ENCODE peak calls at places on chromosomes 1 and 21, in six cellular contexts. A is IMR-90, M is neuronal stem cell, U is H1, E is mesenchymal stem cell, V is mesendoderm. P is an unnamed sample.
A peak's percentile ranks its signal among the peaks of the same experiment; 100 is the strongest.

GRCh38 chr1:62900566-62900965 is 116.6 kb downstream of the ATG4C start:
- DNase-seq in A (no peak), M (no peak), U (no peak), E (no peak), V (peak; percentile 42), P (no peak)

GRCh38 chr1:214282696-214283225 is 1.8 kb downstream of the SMYD2 start:
- DNase-seq in A (no peak), M (no peak), U (no peak), E (no peak), V (no peak), P (no peak)

GRCh38 chr1:157170677-157171515 is 32.7 kb upstream of the ETV3 start:
- DNase-seq in A (no peak), M (peak; percentile 35), U (no peak), E (peak; percentile 17), V (peak; percentile 78), P (peak; percentile 81)

GRCh38 chr1:224433041-224433670 is 1.4 kb downstream of the WDR26 start:
- DNase-seq in A (no peak), M (peak; percentile 18), U (no peak), E (peak; percentile 52), V (peak; percentile 34), P (no peak)

GRCh38 chr1:54716299-54717047 is 812 bp downstream of the TTC4 start:
- DNase-seq in A (peak; percentile 81), M (no peak), U (no peak), E (no peak), V (no peak), P (no peak)

GRCh38 chr1:223670458-223671159 is 5.1 kb upstream of the CAPN8 start:
- DNase-seq in A (peak; percentile 51), M (peak; percentile 41), U (peak; percentile 53), E (peak; percentile 9), V (peak; percentile 89), P (peak; percentile 77)

GRCh38 chr1:21229246-21230000 is 52.7 kb upstream of the EIF4G3 start:
- DNase-seq in A (peak; percentile 80), M (no peak), U (no peak), E (no peak), V (no peak), P (no peak)

GRCh38 chr1:179251675-179252074 is 22.2 kb upstream of the ABL2 start:
- DNase-seq in A (peak; percentile 67), M (peak; percentile 6), U (no peak), E (peak; percentile 56), V (peak; percentile 49), P (no peak)

GRCh38 chr1:165927169-165927568 is 99.8 kb downstream of the UCK2 start:
- DNase-seq in A (no peak), M (no peak), U (no peak), E (no peak), V (no peak), P (no peak)

GRCh38 chr1:27966402-27967105 is 6.8 kb downstream of the XKR8 start:
- DNase-seq in A (no peak), M (no peak), U (no peak), E (no peak), V (peak; percentile 27), P (no peak)

GRCh38 chr1:167762061-167762746 is 40.4 kb downstream of the MPZL1 start:
- DNase-seq in A (no peak), M (no peak), U (no peak), E (no peak), V (no peak), P (no peak)

GRCh38 chr1:41278076-41278475 is 36.0 kb upstream of the SCMH1 start:
- DNase-seq in A (no peak), M (no peak), U (no peak), E (no peak), V (no peak), P (no peak)

GRCh38 chr1:2032737-2033136 is 13.6 kb downstream of the GABRD start:
- DNase-seq in A (no peak), M (no peak), U (no peak), E (no peak), V (no peak), P (no peak)

GRCh38 chr1:22291057-22291456 is 148.2 kb upstream of the WNT4 start:
- DNase-seq in A (no peak), M (no peak), U (no peak), E (no peak), V (no peak), P (no peak)

GRCh38 chr1:51189421-51190073 is 46.5 kb upstream of the RNF11 start:
- DNase-seq in A (peak; percentile 79), M (peak; percentile 41), U (no peak), E (peak; percentile 71), V (peak; percentile 58), P (no peak)

GRCh38 chr1:168000656-168001055 is 63.8 kb upstream of the MPC2 start:
- DNase-seq in A (peak; percentile 55), M (no peak), U (no peak), E (no peak), V (no peak), P (no peak)

GRCh38 chr21:45178971-45179370 is 104.6 kb downstream of the ADARB1 start:
- DNase-seq in A (no peak), M (no peak), U (no peak), E (no peak), V (no peak), P (no peak)

GRCh38 chr1:180262628-180263488 is 32.8 kb downstream of the LHX4 start:
- DNase-seq in A (no peak), M (no peak), U (no peak), E (peak; percentile 19), V (no peak), P (no peak)

GRCh38 chr1:243926803-243927245 is 76.8 kb upstream of the AKT3 start:
- DNase-seq in A (peak; percentile 96), M (no peak), U (no peak), E (peak; percentile 79), V (peak; percentile 99), P (no peak)

GRCh38 chr1:102970496-102971078 is 137.7 kb downstream of the COL11A1 start:
- DNase-seq in A (peak; percentile 75), M (peak; percentile 37), U (no peak), E (peak; percentile 65), V (peak; percentile 75), P (peak; percentile 32)

GRCh38 chr1:202014060-202014459 is 3.7 kb downstream of the ELF3 start:
- DNase-seq in A (no peak), M (no peak), U (no peak), E (no peak), V (no peak), P (no peak)
- H3K27ac ChIP-seq in A (no peak overlapping the region), M (no peak overlapping the region), U (no peak overlapping the region), E (no peak overlapping the region), V (no peak overlapping the region), P (no peak overlapping the region)

GRCh38 chr1:33397125-33397506 is 33.8 kb downstream of the PHC2 start:
- DNase-seq in A (no peak), M (no peak), U (no peak), E (no peak), V (no peak), P (no peak)
- H2BK15ac ChIP-seq in A (no peak overlapping the region), M (no peak overlapping the region), U (no peak overlapping the region), E (no peak overlapping the region), V (no peak overlapping the region), P (no peak overlapping the region)

GRCh38 chr1:110477445-110477957 is 26.6 kb downstream of the PROK1 start:
- DNase-seq in A (no peak), M (no peak), U (no peak), E (no peak), V (peak; percentile 57), P (peak; percentile 75)
- H3K27ac ChIP-seq in A (no peak overlapping the region), M (no peak overlapping the region), U (no peak overlapping the region), E (no peak overlapping the region), V (no peak overlapping the region), P (no peak overlapping the region)

GRCh38 chr1:10705953-10706352 is 90.5 kb downstream of the CASZ1 start:
- DNase-seq in A (no peak), M (no peak), U (no peak), E (no peak), V (no peak), P (no peak)
- H2BK15ac ChIP-seq in A (no peak overlapping the region), M (peak overlapping the region; percentile 78), U (peak overlapping the region; percentile 88), E (no peak overlapping the region), V (no peak overlapping the region), P (no peak overlapping the region)